ENCODE peak calls at places on chromosomes 6 and 20, in six cellular contexts. One of them, this sample, is unnamed.

GRCh38 chr20:50054626-50055511 is 58.1 kb downstream of the UBE2V1 start:
- DNase-seq in T-helper 2 cell: no peak
- DNase-seq in anterior cingulate cortex: peak
- DNase-seq in fibroblast of mammary gland: peak
- DNase-seq in HEK293T: no peak
- DNase-seq in stimulated activated naive CD8-positive, alpha-beta T cell treated with anti-CD3 and anti-CD28 coated beads, Interleukin-15, Interleukin-2, amounts not matched to agents 100 U/mL and 50 U/mL, for 24 hours: no peak
- DNase-seq in this sample: no peak

GRCh38 chr6:110528051-110528929 is 51.9 kb upstream of the SLC22A16 start:
- DNase-seq in T-helper 2 cell: peak
- DNase-seq in anterior cingulate cortex: no peak
- DNase-seq in fibroblast of mammary gland: peak
- DNase-seq in HEK293T: peak
- DNase-seq in stimulated activated naive CD8-positive, alpha-beta T cell treated with anti-CD3 and anti-CD28 coated beads, Interleukin-15, Interleukin-2, amounts not matched to agents 100 U/mL and 50 U/mL, for 24 hours: peak
- DNase-seq in this sample: peak

GRCh38 chr6:139641412-139641811 is 267.0 kb upstream of the CITED2 start:
- DNase-seq in T-helper 2 cell: no peak
- DNase-seq in anterior cingulate cortex: no peak
- DNase-seq in fibroblast of mammary gland: no peak
- DNase-seq in HEK293T: no peak
- DNase-seq in stimulated activated naive CD8-positive, alpha-beta T cell treated with anti-CD3 and anti-CD28 coated beads, Interleukin-15, Interleukin-2, amounts not matched to agents 100 U/mL and 50 U/mL, for 24 hours: no peak
- DNase-seq in this sample: no peak

GRCh38 chr20:34316191-34316814 is 13.1 kb upstream of the AHCY start:
- DNase-seq in T-helper 2 cell: no peak
- DNase-seq in anterior cingulate cortex: no peak
- DNase-seq in fibroblast of mammary gland: peak
- DNase-seq in HEK293T: no peak
- DNase-seq in stimulated activated naive CD8-positive, alpha-beta T cell treated with anti-CD3 and anti-CD28 coated beads, Interleukin-15, Interleukin-2, amounts not matched to agents 100 U/mL and 50 U/mL, for 24 hours: no peak
- DNase-seq in this sample: no peak

GRCh38 chr6:158039571-158040050 is 57.9 kb downstream of the SYNJ2 start:
- DNase-seq in T-helper 2 cell: no peak
- DNase-seq in anterior cingulate cortex: no peak
- DNase-seq in fibroblast of mammary gland: peak
- DNase-seq in HEK293T: no peak
- DNase-seq in stimulated activated naive CD8-positive, alpha-beta T cell treated with anti-CD3 and anti-CD28 coated beads, Interleukin-15, Interleukin-2, amounts not matched to agents 100 U/mL and 50 U/mL, for 24 hours: no peak
- DNase-seq in this sample: no peak

GRCh38 chr6:150417899-150418824 is 49.4 kb downstream of the IYD start:
- DNase-seq in T-helper 2 cell: no peak
- DNase-seq in anterior cingulate cortex: no peak
- DNase-seq in fibroblast of mammary gland: peak
- DNase-seq in HEK293T: peak
- DNase-seq in stimulated activated naive CD8-positive, alpha-beta T cell treated with anti-CD3 and anti-CD28 coated beads, Interleukin-15, Interleukin-2, amounts not matched to agents 100 U/mL and 50 U/mL, for 24 hours: no peak
- DNase-seq in this sample: peak

GRCh38 chr6:101818056-101818455 is 424.5 kb downstream of the GRIK2 start:
- DNase-seq in T-helper 2 cell: no peak
- DNase-seq in anterior cingulate cortex: no peak
- DNase-seq in fibroblast of mammary gland: no peak
- DNase-seq in HEK293T: no peak
- DNase-seq in stimulated activated naive CD8-positive, alpha-beta T cell treated with anti-CD3 and anti-CD28 coated beads, Interleukin-15, Interleukin-2, amounts not matched to agents 100 U/mL and 50 U/mL, for 24 hours: no peak
- DNase-seq in this sample: no peak

GRCh38 chr20:40688129-40689099 is 622 bp downstream of the MAFB start:
- DNase-seq in T-helper 2 cell: no peak
- DNase-seq in anterior cingulate cortex: no peak
- DNase-seq in fibroblast of mammary gland: peak
- DNase-seq in HEK293T: peak
- DNase-seq in stimulated activated naive CD8-positive, alpha-beta T cell treated with anti-CD3 and anti-CD28 coated beads, Interleukin-15, Interleukin-2, amounts not matched to agents 100 U/mL and 50 U/mL, for 24 hours: no peak
- DNase-seq in this sample: no peak

GRCh38 chr6:24494726-24495515 is at the start of gene ALDH5A1:
- DNase-seq in T-helper 2 cell: peak
- DNase-seq in anterior cingulate cortex: peak
- DNase-seq in fibroblast of mammary gland: peak
- DNase-seq in HEK293T: peak
- DNase-seq in stimulated activated naive CD8-positive, alpha-beta T cell treated with anti-CD3 and anti-CD28 coated beads, Interleukin-15, Interleukin-2, amounts not matched to agents 100 U/mL and 50 U/mL, for 24 hours: peak
- DNase-seq in this sample: no peak

GRCh38 chr20:13898012-13898612 is 92.3 kb downstream of the SEL1L2 start:
- DNase-seq in T-helper 2 cell: no peak
- DNase-seq in anterior cingulate cortex: no peak
- DNase-seq in fibroblast of mammary gland: peak
- DNase-seq in HEK293T: peak
- DNase-seq in stimulated activated naive CD8-positive, alpha-beta T cell treated with anti-CD3 and anti-CD28 coated beads, Interleukin-15, Interleukin-2, amounts not matched to agents 100 U/mL and 50 U/mL, for 24 hours: no peak
- DNase-seq in this sample: no peak

GRCh38 chr6:12890171-12890790 is 173.7 kb downstream of the PHACTR1 start:
- DNase-seq in T-helper 2 cell: no peak
- DNase-seq in anterior cingulate cortex: no peak
- DNase-seq in fibroblast of mammary gland: peak
- DNase-seq in HEK293T: no peak
- DNase-seq in stimulated activated naive CD8-positive, alpha-beta T cell treated with anti-CD3 and anti-CD28 coated beads, Interleukin-15, Interleukin-2, amounts not matched to agents 100 U/mL and 50 U/mL, for 24 hours: peak
- DNase-seq in this sample: no peak

GRCh38 chr20:35171753-35172433 is at the start of gene PROCR:
- DNase-seq in T-helper 2 cell: no peak
- DNase-seq in anterior cingulate cortex: peak
- DNase-seq in fibroblast of mammary gland: peak
- DNase-seq in HEK293T: peak
- DNase-seq in stimulated activated naive CD8-positive, alpha-beta T cell treated with anti-CD3 and anti-CD28 coated beads, Interleukin-15, Interleukin-2, amounts not matched to agents 100 U/mL and 50 U/mL, for 24 hours: peak
- DNase-seq in this sample: no peak

GRCh38 chr6:47529734-47530133 is 52.1 kb downstream of the CD2AP start:
- DNase-seq in T-helper 2 cell: no peak
- DNase-seq in anterior cingulate cortex: no peak
- DNase-seq in fibroblast of mammary gland: no peak
- DNase-seq in HEK293T: no peak
- DNase-seq in stimulated activated naive CD8-positive, alpha-beta T cell treated with anti-CD3 and anti-CD28 coated beads, Interleukin-15, Interleukin-2, amounts not matched to agents 100 U/mL and 50 U/mL, for 24 hours: no peak
- DNase-seq in this sample: no peak

GRCh38 chr6:154466139-154466538 is 44.3 kb downstream of the CNKSR3 start:
- DNase-seq in T-helper 2 cell: no peak
- DNase-seq in anterior cingulate cortex: no peak
- DNase-seq in fibroblast of mammary gland: no peak
- DNase-seq in HEK293T: no peak
- DNase-seq in stimulated activated naive CD8-positive, alpha-beta T cell treated with anti-CD3 and anti-CD28 coated beads, Interleukin-15, Interleukin-2, amounts not matched to agents 100 U/mL and 50 U/mL, for 24 hours: no peak
- DNase-seq in this sample: no peak

GRCh38 chr20:38127920-38128528 is 37.0 kb downstream of the TGM2 start:
- DNase-seq in T-helper 2 cell: no peak
- DNase-seq in anterior cingulate cortex: no peak
- DNase-seq in fibroblast of mammary gland: no peak
- DNase-seq in HEK293T: no peak
- DNase-seq in stimulated activated naive CD8-positive, alpha-beta T cell treated with anti-CD3 and anti-CD28 coated beads, Interleukin-15, Interleukin-2, amounts not matched to agents 100 U/mL and 50 U/mL, for 24 hours: no peak
- DNase-seq in this sample: no peak

GRCh38 chr6:64477311-64477850 is 841.8 kb downstream of the PHF3 start:
- DNase-seq in T-helper 2 cell: no peak
- DNase-seq in anterior cingulate cortex: no peak
- DNase-seq in fibroblast of mammary gland: peak
- DNase-seq in HEK293T: no peak
- DNase-seq in stimulated activated naive CD8-positive, alpha-beta T cell treated with anti-CD3 and anti-CD28 coated beads, Interleukin-15, Interleukin-2, amounts not matched to agents 100 U/mL and 50 U/mL, for 24 hours: no peak
- DNase-seq in this sample: no peak

GRCh38 chr6:2850480-2851150 is 9.0 kb upstream of the SERPINB1 start:
- DNase-seq in T-helper 2 cell: no peak
- DNase-seq in anterior cingulate cortex: no peak
- DNase-seq in fibroblast of mammary gland: no peak
- DNase-seq in HEK293T: no peak
- DNase-seq in stimulated activated naive CD8-positive, alpha-beta T cell treated with anti-CD3 and anti-CD28 coated beads, Interleukin-15, Interleukin-2, amounts not matched to agents 100 U/mL and 50 U/mL, for 24 hours: no peak
- DNase-seq in this sample: no peak

GRCh38 chr6:78308025-78308424 is 559.3 kb upstream of the IRAK1BP1 start:
- DNase-seq in T-helper 2 cell: no peak
- DNase-seq in anterior cingulate cortex: no peak
- DNase-seq in fibroblast of mammary gland: no peak
- DNase-seq in HEK293T: peak
- DNase-seq in stimulated activated naive CD8-positive, alpha-beta T cell treated with anti-CD3 and anti-CD28 coated beads, Interleukin-15, Interleukin-2, amounts not matched to agents 100 U/mL and 50 U/mL, for 24 hours: no peak
- DNase-seq in this sample: no peak

GRCh38 chr6:14762077-14762476 is 483.8 kb upstream of the JARID2 start:
- DNase-seq in T-helper 2 cell: no peak
- DNase-seq in anterior cingulate cortex: no peak
- DNase-seq in fibroblast of mammary gland: no peak
- DNase-seq in HEK293T: no peak
- DNase-seq in stimulated activated naive CD8-positive, alpha-beta T cell treated with anti-CD3 and anti-CD28 coated beads, Interleukin-15, Interleukin-2, amounts not matched to agents 100 U/mL and 50 U/mL, for 24 hours: no peak
- DNase-seq in this sample: no peak

GRCh38 chr6:37372116-37372515 is 18.3 kb downstream of the RNF8 start:
- DNase-seq in T-helper 2 cell: no peak
- DNase-seq in anterior cingulate cortex: no peak
- DNase-seq in fibroblast of mammary gland: no peak
- DNase-seq in HEK293T: no peak
- DNase-seq in stimulated activated naive CD8-positive, alpha-beta T cell treated with anti-CD3 and anti-CD28 coated beads, Interleukin-15, Interleukin-2, amounts not matched to agents 100 U/mL and 50 U/mL, for 24 hours: no peak
- DNase-seq in this sample: no peak

GRCh38 chr6:39499053-39499452 is 176.6 kb upstream of the KCNK16 start:
- DNase-seq in T-helper 2 cell: no peak
- DNase-seq in anterior cingulate cortex: no peak
- DNase-seq in fibroblast of mammary gland: no peak
- DNase-seq in HEK293T: no peak
- DNase-seq in stimulated activated naive CD8-positive, alpha-beta T cell treated with anti-CD3 and anti-CD28 coated beads, Interleukin-15, Interleukin-2, amounts not matched to agents 100 U/mL and 50 U/mL, for 24 hours: no peak
- DNase-seq in this sample: no peak